ENCODE peak calls at places on chromosomes 3 and 15, in four cellular contexts. Q is GM12878, Z is A549, L is fibroblast of lung. S is an unnamed sample. For H3K4me1, the result is how much of the 10 kb centered on the place peaks cover.

GRCh38 chr15:92636950-92637481 is 18.6 kb downstream of the FAM174B start:
- DNase-seq in Q (no peak), Z (no peak), L (no peak), S (no peak)

GRCh38 chr15:37099321-37100108 is 834 bp downstream of the MEIS2 start:
- DNase-seq in Q (no peak), Z (peak), L (peak), S (peak)

GRCh38 chr15:68599560-68600071 is 20.8 kb downstream of the CORO2B start:
- DNase-seq in Q (no peak), Z (no peak), L (peak), S (peak)

GRCh38 chr3:32684800-32685603 is at the start of gene CNOT10:
- DNase-seq in Q (peak), Z (peak), L (peak), S (peak)

GRCh38 chr15:58348095-58348812 is 83.5 kb upstream of the LIPC start:
- DNase-seq in Q (no peak), Z (no peak), L (no peak), S (no peak)

GRCh38 chr15:77329202-77329601 is 90.7 kb downstream of the PEAK1 start:
- DNase-seq in Q (no peak), Z (no peak), L (no peak), S (peak)

GRCh38 chr15:95162521-95162920 is 931.2 kb downstream of the MCTP2 start:
- DNase-seq in Q (no peak), Z (no peak), L (peak), S (no peak)

GRCh38 chr3:130789678-130790340 is 43.2 kb upstream of the PIK3R4 start:
- DNase-seq in Q (no peak), Z (no peak), L (no peak), S (no peak)

GRCh38 chr3:66923991-66924390 is 74.1 kb upstream of the KBTBD8 start:
- DNase-seq in Q (no peak), Z (no peak), L (no peak), S (no peak)

GRCh38 chr3:119976214-119976613 is 118.0 kb downstream of the GSK3B start:
- DNase-seq in Q (no peak), Z (no peak), L (no peak), S (no peak)

GRCh38 chr3:39208463-39209055 is 16.2 kb upstream of the XIRP1 start:
- DNase-seq in Q (no peak), Z (peak), L (peak), S (peak)

GRCh38 chr3:129650256-129650872 is 43.9 kb upstream of the PLXND1 start:
- DNase-seq in Q (no peak), Z (peak), L (peak), S (peak)

GRCh38 chr3:104273046-104273649 is 1093.6 kb upstream of the ALCAM start:
- DNase-seq in Q (no peak), Z (no peak), L (peak), S (peak)

GRCh38 chr15:51390239-51390931 is 48.9 kb downstream of the GLDN start:
- DNase-seq in Q (no peak), Z (no peak), L (no peak), S (no peak)

GRCh38 chr15:57652481-57652880 is 54.0 kb upstream of the POLR2M start:
- DNase-seq in Q (no peak), Z (no peak), L (no peak), S (no peak)

GRCh38 chr3:14592390-14592789 is 52.2 kb upstream of the GRIP2 start:
- DNase-seq in Q (no peak), Z (no peak), L (no peak), S (no peak)

GRCh38 chr15:85407421-85408269 is 27.2 kb downstream of the AKAP13 start:
- DNase-seq in Q (no peak), Z (peak), L (peak), S (no peak)

GRCh38 chr15:42576776-42577175 is 1.4 kb downstream of the STARD9 start:
- DNase-seq in Q (no peak), Z (no peak), L (no peak), S (no peak)

GRCh38 chr3:468172-468571 is 271.6 kb downstream of the CHL1 start:
- DNase-seq in Q (no peak), Z (no peak), L (no peak), S (peak)

GRCh38 chr3:146274833-146275232 is 23.9 kb upstream of the PLSCR4 start:
- DNase-seq in Q (no peak), Z (no peak), L (peak), S (no peak)

GRCh38 chr15:72468103-72468502 is 6.0 kb upstream of the ARIH1 start:
- DNase-seq in Q (no peak), Z (no peak), L (no peak), S (no peak)

GRCh38 chr15:72464251-72464650 is 9.9 kb upstream of the ARIH1 start:
- DNase-seq in Q (no peak), Z (no peak), L (no peak), S (no peak)

GRCh38 chr15:72460393-72460792 is 13.7 kb upstream of the ARIH1 start:
- DNase-seq in Q (no peak), Z (no peak), L (no peak), S (no peak)

GRCh38 chr15:72463702-72464101 is 10.4 kb upstream of the ARIH1 start:
- DNase-seq in Q (no peak), Z (no peak), L (no peak), S (no peak)
- H3K4me2 ChIP-seq in Q (no peak), Z (no peak), L (no peak), S (no peak)

DNA sequence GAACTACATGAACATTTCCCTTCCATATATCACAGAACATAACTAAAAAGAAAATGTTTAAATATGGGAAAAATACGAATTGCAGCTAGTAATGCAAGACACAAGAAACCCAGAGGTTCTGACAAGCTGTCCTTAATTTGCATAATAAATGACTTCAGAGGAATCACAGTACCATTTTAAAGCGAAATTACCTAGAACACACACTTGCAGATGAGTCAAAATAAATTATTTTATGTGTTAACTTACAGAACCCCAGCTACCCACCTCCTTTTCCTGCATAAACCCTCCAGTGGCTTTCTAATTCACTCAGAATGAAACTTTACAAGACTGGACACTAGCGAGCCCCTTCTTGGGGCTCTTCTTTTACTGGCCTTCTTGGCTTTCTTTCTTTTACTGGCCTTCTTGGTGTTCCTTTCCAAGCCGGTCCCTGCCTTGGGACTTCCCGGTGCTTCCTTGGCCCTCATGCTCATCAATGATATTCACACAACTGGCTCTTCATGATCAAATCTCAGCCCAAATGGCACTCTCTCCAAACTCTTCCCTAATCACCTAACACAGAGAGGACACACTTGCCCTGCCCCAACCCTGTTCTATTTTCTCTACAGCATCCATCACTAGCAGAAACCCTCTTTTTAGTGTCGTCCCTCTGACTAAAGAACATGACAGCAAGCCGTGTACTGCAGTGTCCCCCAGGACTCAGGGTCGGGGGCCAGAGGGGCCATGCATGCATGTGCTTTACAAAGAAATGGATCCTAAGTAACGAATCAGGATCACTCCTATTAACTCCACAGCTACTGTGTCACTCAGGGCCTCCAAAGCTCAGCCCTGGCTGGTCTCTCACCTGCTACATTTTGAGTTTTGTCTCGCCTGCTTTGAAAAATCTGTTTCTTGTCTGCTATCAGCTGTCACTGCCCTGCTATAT is 4.8 kb downstream of the CHSY1 start:
- DNase-seq in Q (no peak), Z (no peak), L (no peak), S (no peak)
- H3K4me1 ChIP-seq in Q (under half), Z (under half), L (under half), S (under half)

GRCh38 chr3:48466386-48467109 is 20.0 kb downstream of the ATRIP start:
- DNase-seq in Q (no peak), Z (no peak), L (no peak), S (no peak)

GRCh38 chr3:48465531-48466378 is 19.2 kb downstream of the ATRIP start:
- DNase-seq in Q (no peak), Z (peak), L (peak), S (peak)

GRCh38 chr3:48463703-48464102 is 17.2 kb downstream of the ATRIP start:
- DNase-seq in Q (no peak), Z (no peak), L (no peak), S (no peak)

GRCh38 chr3:48464713-48465221 is 18.2 kb downstream of the ATRIP start:
- DNase-seq in Q (no peak), Z (no peak), L (no peak), S (no peak)

GRCh38 chr3:48465237-48465530 is 18.6 kb downstream of the ATRIP start:
- DNase-seq in Q (no peak), Z (no peak), L (no peak), S (no peak)
- H3K4me2 ChIP-seq in Q (no peak), Z (peak), L (peak), S (no peak)

DNA sequence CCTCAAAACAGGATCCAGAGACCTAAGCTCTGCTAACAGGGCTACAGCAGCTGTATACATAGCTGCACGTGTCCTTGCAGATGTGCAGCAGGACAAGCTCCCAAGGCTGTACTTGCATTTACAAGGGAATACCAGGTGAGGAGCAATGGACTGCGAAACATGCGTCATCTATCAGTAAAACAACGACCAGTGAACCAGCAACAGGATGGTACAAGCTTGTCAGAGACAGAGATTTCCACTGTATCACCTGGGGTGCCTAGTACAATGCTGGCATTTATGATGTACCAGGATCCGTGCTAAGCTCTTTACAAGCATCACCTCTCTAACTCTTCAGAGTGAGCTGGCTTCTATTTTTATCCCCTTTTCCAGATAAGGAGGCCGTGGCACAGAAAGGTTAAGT is 227.3 kb downstream of the FOXP1 start:
- DNase-seq in Q (no peak), Z (no peak), L (no peak), S (no peak)
- H3K4me1 ChIP-seq in Q (under half), Z (under half), L (under half), S (under half)

DNA sequence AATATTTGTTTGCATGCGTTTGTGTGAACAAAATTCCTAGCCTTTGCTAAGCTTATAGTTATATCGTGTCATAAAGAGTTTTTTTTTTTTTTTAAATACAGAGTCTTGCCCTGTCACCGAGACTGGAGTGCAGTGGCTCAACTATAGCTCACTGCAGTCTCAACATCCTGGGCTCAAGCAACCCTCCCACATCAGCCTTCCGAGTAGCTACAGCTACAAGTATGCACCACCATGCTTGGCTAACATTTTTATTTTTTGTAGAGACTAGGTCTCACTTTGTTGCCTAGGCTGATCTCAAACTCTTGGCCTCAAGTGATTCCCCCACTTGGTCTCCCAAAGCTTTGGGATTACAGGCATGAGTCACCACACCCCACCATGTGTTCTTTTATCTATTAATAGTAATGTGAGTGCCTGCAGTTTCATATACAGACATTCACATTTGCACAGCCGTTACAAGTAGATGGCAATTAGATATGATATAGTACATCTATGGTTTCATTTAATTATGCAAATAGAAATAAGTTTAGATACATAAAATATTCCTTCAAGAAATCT is 848.6 kb downstream of the PDCD6IP start:
- DNase-seq in Q (no peak), Z (no peak), L (no peak), S (no peak)
- H3K4me2 ChIP-seq in Q (no peak), Z (no peak), L (no peak), S (no peak)

DNA sequence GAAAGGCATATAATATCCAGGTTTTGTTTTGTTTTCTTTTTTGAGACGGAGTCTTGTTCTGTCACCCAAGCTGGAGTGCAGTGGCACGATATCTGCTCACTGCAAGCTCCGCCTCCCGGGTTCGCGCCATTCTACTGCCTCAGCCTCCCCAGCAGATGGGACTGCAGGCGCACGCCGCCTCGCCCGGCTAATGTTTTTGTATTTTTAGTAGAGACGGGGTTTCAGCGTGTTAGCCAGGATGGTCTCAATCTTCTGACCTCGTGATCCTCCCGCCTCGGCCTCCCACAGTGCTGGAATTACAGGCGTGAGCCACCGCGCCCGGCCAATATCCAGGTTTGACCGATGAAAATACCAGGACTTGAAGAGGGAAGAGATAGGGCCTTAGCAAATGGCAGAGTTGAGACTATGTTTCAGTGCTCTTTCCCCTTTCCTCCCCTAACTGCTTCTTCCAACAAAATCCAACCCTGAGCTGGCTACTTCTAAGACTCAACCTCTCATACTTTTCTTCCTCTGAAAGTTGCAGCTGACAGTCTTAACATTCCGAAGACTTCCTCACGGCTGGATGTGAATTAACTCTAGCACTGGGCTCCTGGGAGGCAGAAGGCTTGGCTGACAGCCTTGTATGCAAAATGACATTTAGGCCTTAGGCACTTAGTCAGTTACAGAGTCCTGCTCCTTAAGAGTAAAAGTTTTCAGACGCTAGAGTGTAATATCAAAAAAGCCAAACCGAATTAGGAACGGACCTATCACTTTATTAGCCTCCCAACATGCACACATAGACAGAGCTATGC is 15.2 kb upstream of the ANXA2 start:
- DNase-seq in Q (no peak), Z (no peak), L (no peak), S (no peak)
- H3K4me1 ChIP-seq in Q (under half), Z (under half), L (under half), S (under half)

GRCh38 chr3:56915969-56916586 is 114.3 kb upstream of the ARHGEF3 start:
- DNase-seq in Q (peak), Z (no peak), L (no peak), S (peak)
- H3K4me2 ChIP-seq in Q (peak), Z (no peak), L (no peak), S (peak)

GRCh38 chr15:60972301-60972700 is 256.8 kb downstream of the RORA start:
- DNase-seq in Q (no peak), Z (no peak), L (peak), S (no peak)

GRCh38 chr15:60967728-60968127 is 261.4 kb downstream of the RORA start:
- DNase-seq in Q (no peak), Z (no peak), L (no peak), S (no peak)

GRCh38 chr15:60971719-60972118 is 257.4 kb downstream of the RORA start:
- DNase-seq in Q (no peak), Z (no peak), L (no peak), S (no peak)

GRCh38 chr15:60970246-60971170 is 258.6 kb downstream of the RORA start:
- DNase-seq in Q (no peak), Z (no peak), L (peak), S (no peak)

GRCh38 chr15:60969658-60970057 is 259.4 kb downstream of the RORA start:
- DNase-seq in Q (no peak), Z (no peak), L (no peak), S (no peak)
- H3K4me1 ChIP-seq in Q (under half), Z (under half), L (under half), S (under half)

GRCh38 chr15:28786521-28786920 is 61.9 kb downstream of the GOLGA6L7 start:
- DNase-seq in Q (no peak), Z (no peak), L (peak), S (no peak)
- H3K4me2 ChIP-seq in Q (no peak), Z (no peak), L (no peak), S (no peak)

S was measured in neural progenitor cell.